ENCODE peak calls at places on chromosomes 16 and 17, in eight cellular contexts. A is NCI-H2171 treated with DMSO at 0.1 percent for 48 hours; E is stimulated activated CD8-positive, alpha-beta memory T cell treated with anti-CD3 and anti-CD28 coated beads, Interleukin-2, amount 100 ng/mL, for 1 hour; W is activated T-helper 1 cell treated with anti-CD3 and anti-CD28 coated beads, Interleukin-12 subunit alpha, Interleukin-12 subunit beta, Interleukin-2, Interleukin-4 antibody, amounts not matched to agents 30 ng/mL and 10 ng/mL and 1 ng/mL, durations not matched to agents 14 hours and 24 hours and 36 hours; Q is HS-5; G is right cardiac atrium; L is kidney; M is ascending aorta. J is an unnamed sample.

GRCh38 chr16:86396918-86397317 is 113.4 kb upstream of the FOXF1 start:
- DNase-seq in A (no peak), E (no peak), W (no peak), Q (no peak), G (no peak), L (no peak), M (no peak), J (no peak)

GRCh38 chr17:80469667-80470066 is 6.7 kb downstream of the NPTX1 start:
- DNase-seq in A (no peak), E (no peak), W (no peak), Q (no peak), G (no peak), L (no peak), M (no peak), J (no peak)

GRCh38 chr17:40399185-40399584 is 18.5 kb downstream of the TOP2A start:
- DNase-seq in A (peak), E (no peak), W (no peak), Q (no peak), G (no peak), L (no peak), M (no peak), J (no peak)

GRCh38 chr16:46748775-46749705 is 896 bp upstream of the MYLK3 start:
- DNase-seq in A (peak), E (no peak), W (no peak), Q (no peak), G (peak), L (no peak), M (no peak), J (no peak)

GRCh38 chr17:47705536-47706481 is 11.8 kb downstream of the TBKBP1 start:
- DNase-seq in A (no peak), E (no peak), W (peak), Q (no peak), G (no peak), L (peak), M (no peak), J (no peak)

GRCh38 chr16:50644730-50645129 is 36.4 kb downstream of the SNX20 start:
- DNase-seq in A (no peak), E (no peak), W (no peak), Q (no peak), G (no peak), L (no peak), M (no peak), J (no peak)

GRCh38 chr17:72719582-72720493 is 372.6 kb downstream of the SLC39A11 start:
- DNase-seq in A (no peak), E (peak), W (peak), Q (no peak), G (no peak), L (no peak), M (no peak), J (peak)

GRCh38 chr17:27446569-27447301 is 9.5 kb upstream of the KSR1 start:
- DNase-seq in A (peak), E (no peak), W (no peak), Q (peak), G (peak), L (no peak), M (no peak), J (no peak)

GRCh38 chr16:51151435-51151950 is 423 bp upstream of the SALL1 start:
- DNase-seq in A (peak), E (no peak), W (no peak), Q (no peak), G (peak), L (peak), M (no peak), J (no peak)

GRCh38 chr16:14286381-14287230 is 215.5 kb downstream of the MRTFB start:
- DNase-seq in A (peak), E (no peak), W (peak), Q (no peak), G (peak), L (no peak), M (no peak), J (no peak)

GRCh38 chr16:79089735-79090284 is 510.7 kb downstream of the MAF start:
- DNase-seq in A (no peak), E (peak), W (peak), Q (no peak), G (no peak), L (no peak), M (no peak), J (peak)

GRCh38 chr17:44496815-44497214 is 6.4 kb downstream of the GPATCH8 start:
- DNase-seq in A (no peak), E (no peak), W (no peak), Q (no peak), G (no peak), L (no peak), M (no peak), J (no peak)

GRCh38 chr17:46772013-46772878 is 46.2 kb downstream of the WNT3 start:
- DNase-seq in A (peak), E (no peak), W (no peak), Q (no peak), G (peak), L (peak), M (no peak), J (no peak)

GRCh38 chr17:41397003-41397665 is at the start of gene KRT31:
- DNase-seq in A (no peak), E (no peak), W (no peak), Q (no peak), G (no peak), L (no peak), M (no peak), J (no peak)

GRCh38 chr16:75306102-75306762 is 54.8 kb upstream of the BCAR1 start:
- DNase-seq in A (no peak), E (no peak), W (no peak), Q (no peak), G (no peak), L (no peak), M (no peak), J (no peak)

GRCh38 chr17:40547079-40547784 is 18.0 kb downstream of the CCR7 start:
- DNase-seq in A (peak), E (no peak), W (peak), Q (no peak), G (no peak), L (no peak), M (no peak), J (no peak)